ENCODE peak calls at places on chromosome 21, in six cellular contexts. R is PC-9, I is glutamatergic neuron, M is dorsolateral prefrontal cortex, Q is tibial artery, L is fibroblast of pulmonary artery. E is an unnamed sample.

GRCh38 chr21:38999148-38999547 is 184.1 kb downstream of the PSMG1 start:
- DNase-seq in R (no peak), I (no peak), M (no peak), Q (no peak), L (peak), E (no peak)

GRCh38 chr21:39961251-39961650 is 94.0 kb downstream of the PCP4 start:
- DNase-seq in R (no peak), I (no peak), M (no peak), Q (no peak), L (no peak), E (no peak)

GRCh38 chr21:44927587-44928461 is 7.1 kb upstream of the ITGB2 start:
- DNase-seq in R (peak), I (no peak), M (no peak), Q (peak), L (peak), E (no peak)

GRCh38 chr21:43279578-43279894 is 110.7 kb downstream of the CRYAA start:
- DNase-seq in R (no peak), I (no peak), M (no peak), Q (no peak), L (no peak), E (no peak)

GRCh38 chr21:44741921-44742320 is 30.5 kb upstream of the TSPEAR start:
- DNase-seq in R (no peak), I (no peak), M (no peak), Q (no peak), L (no peak), E (no peak)

GRCh38 chr21:41744028-41744940 is 22.6 kb downstream of the RIPK4 start:
- DNase-seq in R (no peak), I (no peak), M (no peak), Q (no peak), L (no peak), E (no peak)

GRCh38 chr21:41711416-41712023 is 55.3 kb downstream of the RIPK4 start:
- DNase-seq in R (no peak), I (no peak), M (no peak), Q (peak), L (no peak), E (no peak)

GRCh38 chr21:14962217-14962616 is 102.6 kb downstream of the NRIP1 start:
- DNase-seq in R (no peak), I (no peak), M (no peak), Q (no peak), L (no peak), E (no peak)

GRCh38 chr21:39969691-39970364 is 102.6 kb downstream of the PCP4 start:
- DNase-seq in R (no peak), I (no peak), M (no peak), Q (no peak), L (no peak), E (no peak)

GRCh38 chr21:42093991-42094417 is 22.9 kb downstream of the UMODL1 start:
- DNase-seq in R (peak), I (no peak), M (peak), Q (peak), L (peak), E (no peak)

GRCh38 chr21:45410865-45411809 is 6.2 kb downstream of the COL18A1 start:
- DNase-seq in R (no peak), I (no peak), M (no peak), Q (peak), L (no peak), E (no peak)

GRCh38 chr21:45538381-45539045 is 3.7 kb downstream of the SLC19A1 start:
- DNase-seq in R (no peak), I (peak), M (peak), Q (peak), L (no peak), E (no peak)

GRCh38 chr21:42388740-42389448 is 7.0 kb downstream of the TMPRSS3 start:
- DNase-seq in R (no peak), I (peak), M (no peak), Q (no peak), L (no peak), E (no peak)

GRCh38 chr21:43209575-43210453 is 41.0 kb downstream of the CRYAA start:
- DNase-seq in R (peak), I (no peak), M (no peak), Q (peak), L (peak), E (no peak)

GRCh38 chr21:25115021-25115420 is 492.3 kb downstream of the MRPL39 start:
- DNase-seq in R (no peak), I (no peak), M (no peak), Q (no peak), L (no peak), E (no peak)

GRCh38 chr21:42255038-42255601 is 36.2 kb downstream of the ABCG1 start:
- DNase-seq in R (no peak), I (no peak), M (no peak), Q (no peak), L (no peak), E (no peak)

GRCh38 chr21:14383596-14384210 is 757 bp upstream of the HSPA13 start:
- DNase-seq in R (no peak), I (no peak), M (no peak), Q (no peak), L (peak), E (no peak)

GRCh38 chr21:21188513-21189188 is 190.4 kb downstream of the NCAM2 start:
- DNase-seq in R (no peak), I (no peak), M (no peak), Q (no peak), L (peak), E (no peak)

GRCh38 chr21:42057861-42058437 is 13.2 kb upstream of the UMODL1 start:
- DNase-seq in R (no peak), I (no peak), M (peak), Q (no peak), L (no peak), E (no peak)

GRCh38 chr21:46098303-46099141 is 610 bp downstream of the COL6A2 start:
- DNase-seq in R (no peak), I (peak), M (peak), Q (peak), L (no peak), E (no peak)

GRCh38 chr21:45989355-45990048 is 7.9 kb downstream of the COL6A1 start:
- DNase-seq in R (no peak), I (peak), M (peak), Q (no peak), L (no peak), E (no peak)

GRCh38 chr21:42080788-42081083 is 9.6 kb downstream of the UMODL1 start:
- DNase-seq in R (no peak), I (no peak), M (no peak), Q (no peak), L (peak), E (no peak)

GRCh38 chr21:32524010-32524719 is 61.2 kb downstream of the TCP10L start:
- DNase-seq in R (peak), I (no peak), M (no peak), Q (no peak), L (peak), E (no peak)

GRCh38 chr21:42735061-42735460 is 81.6 kb downstream of the PDE9A start:
- DNase-seq in R (no peak), I (no peak), M (no peak), Q (no peak), L (no peak), E (no peak)

GRCh38 chr21:32094792-32095191 is 184.1 kb downstream of the MIS18A start:
- DNase-seq in R (no peak), I (no peak), M (no peak), Q (no peak), L (peak), E (no peak)

GRCh38 chr21:16522512-16522911 is 792.7 kb downstream of the USP25 start:
- DNase-seq in R (no peak), I (no peak), M (no peak), Q (no peak), L (peak), E (no peak)

GRCh38 chr21:43899307-43900077 is 34.5 kb downstream of the AGPAT3 start:
- DNase-seq in R (no peak), I (no peak), M (no peak), Q (peak), L (no peak), E (no peak)

GRCh38 chr21:43919283-43919682 is 54.3 kb downstream of the AGPAT3 start:
- DNase-seq in R (no peak), I (no peak), M (no peak), Q (no peak), L (no peak), E (no peak)

GRCh38 chr21:42262826-42263225 is 43.9 kb downstream of the ABCG1 start:
- DNase-seq in R (peak), I (no peak), M (peak), Q (peak), L (peak), E (no peak)

GRCh38 chr21:26795866-26796329 is 49.3 kb downstream of the ADAMTS1 start:
- DNase-seq in R (no peak), I (no peak), M (peak), Q (peak), L (peak), E (no peak)

GRCh38 chr21:44433791-44434567 is 21.3 kb upstream of the LRRC3 start:
- DNase-seq in R (no peak), I (no peak), M (peak), Q (peak), L (no peak), E (no peak)

GRCh38 chr21:41956926-41957729 is 3.3 kb upstream of the C2CD2 start:
- DNase-seq in R (no peak), I (no peak), M (peak), Q (no peak), L (peak), E (no peak)

GRCh38 chr21:41059871-41060270 is 108.1 kb upstream of the BACE2 start:
- DNase-seq in R (no peak), I (no peak), M (no peak), Q (no peak), L (no peak), E (no peak)

GRCh38 chr21:32597205-32597604 is 11.9 kb upstream of the TCP10L start:
- DNase-seq in R (no peak), I (no peak), M (no peak), Q (no peak), L (peak), E (no peak)

GRCh38 chr21:26964379-26964778 is 2.5 kb downstream of the ADAMTS5 start:
- DNase-seq in R (no peak), I (no peak), M (no peak), Q (peak), L (no peak), E (no peak)

GRCh38 chr21:40043866-40044265 is 176.6 kb downstream of the PCP4 start:
- DNase-seq in R (no peak), I (no peak), M (no peak), Q (no peak), L (no peak), E (no peak)

GRCh38 chr21:42012344-42012743 is 2.2 kb upstream of the ZBTB21 start:
- DNase-seq in R (no peak), I (no peak), M (no peak), Q (no peak), L (no peak), E (no peak)

DNA sequence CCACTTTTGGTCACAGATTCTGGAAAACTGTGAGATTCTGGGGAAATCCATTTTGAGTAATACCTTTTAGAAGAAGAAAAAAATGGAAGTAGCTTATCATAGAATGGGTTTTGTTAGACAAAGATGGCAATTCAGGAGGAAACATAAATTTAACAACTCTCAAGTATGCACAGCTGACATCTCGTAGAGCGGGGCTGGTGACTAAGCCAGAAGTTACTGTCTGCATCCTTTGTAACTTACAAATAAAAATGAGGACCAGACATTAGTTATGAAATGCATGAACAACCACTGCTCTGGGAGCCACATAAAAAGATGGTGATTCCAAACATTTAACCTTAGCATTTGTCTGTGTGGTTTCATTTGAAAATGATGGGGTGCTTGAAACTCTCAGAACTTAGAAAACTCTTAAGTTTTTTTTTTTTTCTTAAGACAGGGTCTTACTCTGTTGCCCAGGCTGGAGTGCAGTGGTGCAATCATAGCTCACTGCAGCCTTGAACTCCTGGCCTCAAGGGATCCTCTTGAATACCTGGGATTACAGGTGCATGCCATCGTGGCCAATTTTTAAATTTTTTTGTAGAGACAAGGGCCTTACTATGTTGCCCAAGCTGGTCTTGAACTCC is 49.2 kb upstream of the ATP5PO start:
- DNase-seq in R (no peak), I (no peak), M (no peak), Q (no peak), L (no peak), E (no peak)
- TF ChIP-seq CTCF in R (no peak), I (no peak), M (no peak), Q (no peak), L (no peak), E (no peak)

GRCh38 chr21:28298251-28298672 is 694.4 kb downstream of the LTN1 start:
- DNase-seq in R (no peak), I (no peak), M (no peak), Q (no peak), L (peak), E (no peak)
- TF ChIP-seq CTCF in R (no peak), I (no peak), M (no peak), Q (no peak), L (no peak), E (no peak)

GRCh38 chr21:37568916-37569315 is 202.3 kb downstream of the DYRK1A start:
- DNase-seq in R (no peak), I (no peak), M (no peak), Q (no peak), L (no peak), E (no peak)
- TF ChIP-seq CTCF in R (no peak), I (no peak), M (no peak), Q (no peak), L (no peak), E (no peak)

DNA sequence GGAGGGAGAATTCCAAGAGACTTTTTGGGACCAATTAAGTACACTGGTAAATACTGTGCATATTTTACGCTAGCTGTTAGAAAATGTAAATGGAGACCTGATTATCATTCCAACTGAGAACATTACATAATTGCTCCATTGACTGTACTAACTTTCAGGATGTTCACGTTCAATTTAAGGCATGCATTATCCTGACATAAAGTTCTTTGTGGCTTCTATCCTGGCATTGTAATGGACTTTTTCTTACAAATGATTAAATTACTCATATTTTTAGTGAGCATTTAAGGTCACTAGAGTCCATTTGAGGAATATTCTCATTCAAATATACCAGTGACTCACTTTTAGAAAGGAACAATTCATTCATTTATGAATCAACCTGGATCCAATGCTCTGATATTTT is 883.3 kb upstream of the TMPRSS15 start:
- DNase-seq in R (no peak), I (no peak), M (no peak), Q (no peak), L (no peak), E (no peak)
- TF ChIP-seq CTCF in R (no peak), I (no peak), M (no peak), Q (no peak), L (no peak), E (no peak)

GRCh38 chr21:35503646-35504045 is 454.5 kb upstream of the RUNX1 start:
- DNase-seq in R (no peak), I (no peak), M (no peak), Q (no peak), L (peak), E (no peak)

GRCh38 chr21:35508389-35508888 is 459.3 kb upstream of the RUNX1 start:
- DNase-seq in R (peak), I (no peak), M (peak), Q (peak), L (peak), E (peak)

GRCh38 chr21:35504277-35504676 is 455.2 kb upstream of the RUNX1 start:
- DNase-seq in R (no peak), I (no peak), M (no peak), Q (no peak), L (peak), E (no peak)

GRCh38 chr21:35505067-35505466 is 456.0 kb upstream of the RUNX1 start:
- DNase-seq in R (no peak), I (no peak), M (no peak), Q (no peak), L (no peak), E (no peak)

GRCh38 chr21:35506352-35506751 is 457.2 kb upstream of the RUNX1 start:
- DNase-seq in R (no peak), I (no peak), M (no peak), Q (no peak), L (no peak), E (no peak)
- TF ChIP-seq CTCF in R (no peak), I (no peak), M (no peak), Q (no peak), L (no peak), E (no peak)

E was measured in neural crest cell.